ENCODE peak calls at places on chromosome 10, in four cellular contexts. One of them, this sample, is unnamed.
A peak's percentile ranks its signal among the peaks of the same experiment; 100 is the strongest.

GRCh38 chr10:121096617-121097431 is 245.7 kb downstream of the WDR11 start:
- DNase-seq in body of pancreas: no peak
- DNase-seq in GM23248: no peak
- DNase-seq in mammary epithelial cell: no peak
- DNase-seq in this sample: peak; percentile 50

GRCh38 chr10:48470893-48471805 is 133.7 kb downstream of the ARHGAP22 start:
- DNase-seq in mammary epithelial cell: peak; percentile 95
- DNase-seq in body of pancreas: no peak
- DNase-seq in GM23248: peak; percentile 56
- DNase-seq in this sample: no peak

GRCh38 chr10:3761111-3761686 is 23.8 kb downstream of the KLF6 start:
- DNase-seq in GM23248: no peak
- DNase-seq in mammary epithelial cell: peak; percentile 53
- DNase-seq in body of pancreas: no peak
- DNase-seq in this sample: no peak

GRCh38 chr10:8037941-8038894 is 16.3 kb upstream of the GATA3 start:
- DNase-seq in body of pancreas: no peak
- DNase-seq in GM23248: no peak
- DNase-seq in mammary epithelial cell: no peak
- DNase-seq in this sample: no peak

GRCh38 chr10:74208081-74208480 is 57.1 kb downstream of the ADK start:
- DNase-seq in GM23248: no peak
- DNase-seq in mammary epithelial cell: no peak
- DNase-seq in body of pancreas: peak; percentile 24
- DNase-seq in this sample: no peak

GRCh38 chr10:131282961-131283360 is 28.6 kb downstream of the TCERG1L start:
- DNase-seq in body of pancreas: no peak
- DNase-seq in GM23248: no peak
- DNase-seq in mammary epithelial cell: no peak
- DNase-seq in this sample: no peak

GRCh38 chr10:27359792-27360320 is 119.3 kb upstream of the ACBD5 start:
- DNase-seq in GM23248: no peak
- DNase-seq in mammary epithelial cell: no peak
- DNase-seq in body of pancreas: no peak
- DNase-seq in this sample: peak; percentile 51

GRCh38 chr10:84196941-84197340 is 2.6 kb downstream of the CDHR1 start:
- DNase-seq in body of pancreas: no peak
- DNase-seq in mammary epithelial cell: no peak
- DNase-seq in GM23248: no peak
- DNase-seq in this sample: no peak

GRCh38 chr10:48523212-48523819 is 81.6 kb downstream of the ARHGAP22 start:
- DNase-seq in GM23248: peak; percentile 98
- DNase-seq in body of pancreas: peak; percentile 36
- DNase-seq in mammary epithelial cell: no peak
- DNase-seq in this sample: no peak

GRCh38 chr10:77590344-77591237 is 47.0 kb downstream of the KCNMA1 start:
- DNase-seq in body of pancreas: peak; percentile 44
- DNase-seq in mammary epithelial cell: no peak
- DNase-seq in GM23248: no peak
- DNase-seq in this sample: no peak

GRCh38 chr10:24453973-24454372 is 245.0 kb downstream of the KIAA1217 start:
- DNase-seq in mammary epithelial cell: no peak
- DNase-seq in GM23248: no peak
- DNase-seq in body of pancreas: no peak
- DNase-seq in this sample: no peak

GRCh38 chr10:132493756-132494290 is 43.8 kb upstream of the INPP5A start:
- DNase-seq in mammary epithelial cell: no peak
- DNase-seq in body of pancreas: peak; percentile 7
- DNase-seq in GM23248: no peak
- DNase-seq in this sample: no peak

GRCh38 chr10:48285710-48286109 is 11.2 kb upstream of the FRMPD2 start:
- DNase-seq in GM23248: no peak
- DNase-seq in body of pancreas: no peak
- DNase-seq in mammary epithelial cell: no peak
- DNase-seq in this sample: no peak

GRCh38 chr10:48332871-48333216 is 26.4 kb downstream of the MAPK8 start:
- DNase-seq in body of pancreas: no peak
- DNase-seq in mammary epithelial cell: no peak
- DNase-seq in GM23248: no peak
- DNase-seq in this sample: no peak

GRCh38 chr10:17025444-17026295 is 103.9 kb downstream of the CUBN start:
- DNase-seq in GM23248: peak; percentile 100
- DNase-seq in body of pancreas: no peak
- DNase-seq in mammary epithelial cell: peak; percentile 98
- DNase-seq in this sample: no peak

GRCh38 chr10:71025535-71025934 is 137.2 kb upstream of the PCBD1 start:
- DNase-seq in body of pancreas: no peak
- DNase-seq in GM23248: no peak
- DNase-seq in mammary epithelial cell: peak; percentile 56
- DNase-seq in this sample: no peak

GRCh38 chr10:70615784-70616511 is 13.4 kb upstream of the PRF1 start:
- DNase-seq in body of pancreas: no peak
- DNase-seq in GM23248: no peak
- DNase-seq in mammary epithelial cell: peak; percentile 32
- DNase-seq in this sample: no peak

GRCh38 chr10:101452593-101452992 is 98.6 kb downstream of the BTRC start:
- DNase-seq in mammary epithelial cell: no peak
- DNase-seq in GM23248: no peak
- DNase-seq in body of pancreas: no peak
- DNase-seq in this sample: no peak

GRCh38 chr10:3542185-3542611 is 242.8 kb downstream of the KLF6 start:
- DNase-seq in body of pancreas: no peak
- DNase-seq in GM23248: peak; percentile 96
- DNase-seq in mammary epithelial cell: peak; percentile 65
- DNase-seq in this sample: no peak

GRCh38 chr10:75956624-75957023 is 525.2 kb downstream of the LRMDA start:
- DNase-seq in GM23248: peak; percentile 33
- DNase-seq in mammary epithelial cell: peak; percentile 4
- DNase-seq in body of pancreas: no peak
- DNase-seq in this sample: peak; percentile 9

GRCh38 chr10:55509168-55509567 is 708.1 kb upstream of the PCDH15 start:
- DNase-seq in GM23248: no peak
- DNase-seq in body of pancreas: no peak
- DNase-seq in mammary epithelial cell: no peak
- DNase-seq in this sample: no peak

GRCh38 chr10:97596101-97597055 is 6.9 kb downstream of the C10orf62 start:
- DNase-seq in body of pancreas: no peak
- DNase-seq in mammary epithelial cell: peak; percentile 78
- DNase-seq in GM23248: peak; percentile 96
- DNase-seq in this sample: no peak

GRCh38 chr10:96457341-96457740 is 56.4 kb downstream of the TLL2 start:
- DNase-seq in body of pancreas: no peak
- DNase-seq in GM23248: no peak
- DNase-seq in mammary epithelial cell: no peak
- DNase-seq in this sample: no peak

GRCh38 chr10:84237199-84238051 is 3.9 kb downstream of the LRIT1 start:
- DNase-seq in body of pancreas: no peak
- DNase-seq in mammary epithelial cell: no peak
- DNase-seq in GM23248: peak; percentile 17
- DNase-seq in this sample: no peak

GRCh38 chr10:75062191-75062849 is 49.1 kb upstream of the SAMD8 start:
- DNase-seq in body of pancreas: no peak
- DNase-seq in GM23248: peak; percentile 78
- DNase-seq in mammary epithelial cell: no peak
- DNase-seq in this sample: no peak

GRCh38 chr10:49089789-49090595 is 25.3 kb downstream of the VSTM4 start:
- DNase-seq in GM23248: peak; percentile 55
- DNase-seq in mammary epithelial cell: no peak
- DNase-seq in body of pancreas: no peak
- DNase-seq in this sample: no peak

GRCh38 chr10:97278491-97278989 is 13.9 kb downstream of the ARHGAP19 start:
- DNase-seq in mammary epithelial cell: peak; percentile 36
- DNase-seq in body of pancreas: no peak
- DNase-seq in GM23248: peak; percentile 82
- DNase-seq in this sample: no peak

GRCh38 chr10:3924344-3924743 is 139.3 kb upstream of the KLF6 start:
- DNase-seq in mammary epithelial cell: peak; percentile 99
- DNase-seq in body of pancreas: no peak
- DNase-seq in GM23248: peak; percentile 93
- DNase-seq in this sample: no peak

GRCh38 chr10:47253651-47254375 is 46.2 kb upstream of the GDF10 start:
- DNase-seq in GM23248: peak; percentile 70
- DNase-seq in body of pancreas: peak; percentile 70
- DNase-seq in mammary epithelial cell: no peak
- DNase-seq in this sample: peak; percentile 50

GRCh38 chr10:72912715-72913114 is 19.2 kb downstream of the OIT3 start:
- DNase-seq in body of pancreas: no peak
- DNase-seq in mammary epithelial cell: no peak
- DNase-seq in GM23248: no peak
- DNase-seq in this sample: no peak

GRCh38 chr10:123614888-123615287 is 51.3 kb upstream of the GPR26 start:
- DNase-seq in body of pancreas: peak; percentile 70
- DNase-seq in GM23248: peak; percentile 67
- DNase-seq in mammary epithelial cell: peak; percentile 52
- DNase-seq in this sample: no peak

GRCh38 chr10:24622781-24623301 is 100.8 kb downstream of the ARHGAP21 start:
- DNase-seq in GM23248: peak; percentile 32
- DNase-seq in mammary epithelial cell: no peak
- DNase-seq in body of pancreas: no peak
- DNase-seq in this sample: no peak

GRCh38 chr10:87064651-87065050 is 30.0 kb downstream of the GLUD1 start:
- DNase-seq in mammary epithelial cell: no peak
- DNase-seq in body of pancreas: no peak
- DNase-seq in GM23248: no peak
- DNase-seq in this sample: no peak
- H3K36me3 ChIP-seq in mammary epithelial cell: peaks cover 39% of the 10 kb centered on the region
- H3K36me3 ChIP-seq in body of pancreas: peaks cover 5% of the 10 kb centered on the region
- H3K36me3 ChIP-seq in GM23248: peaks cover 81% of the 10 kb centered on the region
- H3K36me3 ChIP-seq in this sample: peaks cover 24% of the 10 kb centered on the region

GRCh38 chr10:119431034-119431767 is 111.3 kb downstream of the RGS10 start:
- DNase-seq in GM23248: no peak
- DNase-seq in mammary epithelial cell: no peak
- DNase-seq in body of pancreas: no peak
- DNase-seq in this sample: no peak
- H3K36me3 ChIP-seq in GM23248: no peaks in the 10 kb centered on the region
- H3K36me3 ChIP-seq in mammary epithelial cell: no peaks in the 10 kb centered on the region
- H3K36me3 ChIP-seq in body of pancreas: no peaks in the 10 kb centered on the region
- H3K36me3 ChIP-seq in this sample: peaks cover 5% of the 10 kb centered on the region

GRCh38 chr10:1096287-1096889 is 40.2 kb downstream of the WDR37 start:
- DNase-seq in mammary epithelial cell: no peak
- DNase-seq in GM23248: no peak
- DNase-seq in body of pancreas: no peak
- DNase-seq in this sample: no peak

GRCh38 chr10:1094112-1095057 is 38.2 kb downstream of the WDR37 start:
- DNase-seq in body of pancreas: no peak
- DNase-seq in mammary epithelial cell: peak; percentile 46
- DNase-seq in GM23248: no peak
- DNase-seq in this sample: no peak

GRCh38 chr10:1093696-1094095 is 37.5 kb downstream of the WDR37 start:
- DNase-seq in GM23248: no peak
- DNase-seq in mammary epithelial cell: no peak
- DNase-seq in body of pancreas: no peak
- DNase-seq in this sample: no peak

GRCh38 chr10:1097436-1097835 is 41.3 kb downstream of the WDR37 start:
- DNase-seq in body of pancreas: no peak
- DNase-seq in mammary epithelial cell: no peak
- DNase-seq in GM23248: no peak
- DNase-seq in this sample: no peak

DNA sequence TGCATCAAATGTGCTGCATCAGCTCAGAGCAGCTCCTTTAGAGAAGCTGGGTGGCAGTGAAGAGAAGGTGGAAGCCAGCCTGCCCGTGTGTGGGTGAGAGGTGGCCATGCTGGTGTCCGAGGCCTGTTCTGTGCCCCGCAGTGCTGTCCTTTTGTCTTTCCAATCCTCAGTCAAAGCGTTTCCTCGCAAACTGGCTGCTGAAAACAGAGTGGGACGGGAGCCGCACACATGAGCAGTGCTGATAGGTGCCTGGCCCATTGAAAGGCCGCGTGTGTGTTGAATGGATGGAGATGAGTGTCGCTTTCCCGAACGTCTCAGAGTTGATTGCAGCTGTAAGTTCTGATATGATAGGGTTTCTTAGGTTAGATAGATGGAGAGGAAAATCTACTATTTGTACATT is 39.3 kb downstream of the WDR37 start:
- DNase-seq in mammary epithelial cell: no peak
- DNase-seq in body of pancreas: no peak
- DNase-seq in GM23248: no peak
- DNase-seq in this sample: no peak
- H3K36me3 ChIP-seq in mammary epithelial cell: peaks cover 22% of the 10 kb centered on the region
- H3K36me3 ChIP-seq in body of pancreas: peaks cover 5% of the 10 kb centered on the region
- H3K36me3 ChIP-seq in GM23248: peaks cover 31% of the 10 kb centered on the region
- H3K36me3 ChIP-seq in this sample: peaks cover 8% of the 10 kb centered on the region

DNA sequence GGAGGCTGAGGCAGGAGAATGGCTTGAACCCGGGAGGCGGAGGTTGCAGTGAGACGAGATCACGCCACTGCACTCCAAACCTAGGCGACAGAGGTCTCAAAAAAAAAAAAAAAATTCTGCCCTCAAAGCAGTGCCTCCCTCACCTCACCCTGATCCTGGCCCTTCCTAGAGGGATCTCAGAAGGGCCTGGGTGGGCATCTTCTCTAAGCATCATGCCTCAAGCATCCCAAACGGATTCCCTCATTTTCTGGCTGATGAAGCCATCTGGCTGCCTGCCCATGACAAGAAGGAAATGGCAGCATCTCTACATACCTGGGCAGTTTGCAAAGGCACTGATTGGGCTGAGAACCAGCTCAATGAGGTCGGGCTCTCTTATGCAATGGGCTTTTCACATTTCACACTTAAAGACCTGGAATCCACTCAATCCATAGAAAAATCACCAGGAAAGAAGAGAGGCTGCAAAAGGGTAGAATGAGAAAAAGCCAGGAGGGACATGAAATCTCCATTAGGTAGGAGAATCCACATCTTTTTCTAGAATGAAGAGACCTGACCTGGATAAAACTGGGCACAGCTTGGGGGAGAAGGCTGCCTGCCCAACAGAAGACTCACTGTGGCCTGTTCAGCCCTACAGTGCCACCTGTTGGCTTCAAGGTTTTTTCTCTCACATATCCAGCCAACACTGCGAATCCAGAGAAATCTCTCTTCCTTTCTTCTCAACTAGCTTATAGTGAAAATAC is 48.1 kb downstream of the PDLIM1 start:
- DNase-seq in mammary epithelial cell: no peak
- DNase-seq in body of pancreas: peak; percentile 69
- DNase-seq in GM23248: peak; percentile 77
- DNase-seq in this sample: peak; percentile 37
- H3K36me3 ChIP-seq in mammary epithelial cell: peaks cover 39% of the 10 kb centered on the region
- H3K36me3 ChIP-seq in body of pancreas: no peaks in the 10 kb centered on the region
- H3K36me3 ChIP-seq in GM23248: no peaks in the 10 kb centered on the region
- H3K36me3 ChIP-seq in this sample: no peaks in the 10 kb centered on the region

DNA sequence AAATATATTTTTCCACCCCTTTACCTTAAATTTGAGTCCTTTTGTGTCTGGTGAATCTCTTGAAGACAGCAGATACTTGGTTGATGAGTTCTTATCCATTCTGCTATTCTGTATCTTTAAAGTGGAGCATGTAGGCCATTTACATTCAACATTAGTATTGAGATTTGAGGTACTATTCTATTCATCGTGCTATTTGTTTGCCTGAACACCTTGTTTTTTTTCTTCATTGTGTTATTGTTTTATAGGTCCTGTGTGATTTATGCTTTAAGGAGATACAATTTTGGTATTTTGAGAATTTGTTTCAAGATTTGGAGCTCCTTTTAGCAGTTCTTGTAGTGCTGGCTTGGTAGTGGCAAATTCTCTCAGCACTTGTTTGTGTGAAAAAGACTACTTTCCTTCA is 29.9 kb downstream of the GDI2 start:
- DNase-seq in GM23248: no peak
- DNase-seq in body of pancreas: no peak
- DNase-seq in mammary epithelial cell: no peak
- DNase-seq in this sample: no peak
- H3K36me3 ChIP-seq in GM23248: peaks cover 60% of the 10 kb centered on the region
- H3K36me3 ChIP-seq in body of pancreas: peaks cover 19% of the 10 kb centered on the region
- H3K36me3 ChIP-seq in mammary epithelial cell: peaks cover 44% of the 10 kb centered on the region
- H3K36me3 ChIP-seq in this sample: peaks cover 65% of the 10 kb centered on the region

This sample was measured in BE2C.